ENCODE peak calls at places on chromosomes 11 and 22, in six cellular contexts. V is H1, T is GM12878, I is HepG2, Y is GM23338, O is HCT116. W is an unnamed sample.

GRCh38 chr11:33452806-33453205 is 195.6 kb downstream of the HIPK3 start:
- DNase-seq in V (no peak), T (no peak), I (no peak), Y (no peak), O (no peak), W (peak; percentile 22)

GRCh38 chr11:16252373-16252772 is 104.0 kb downstream of the SOX6 start:
- DNase-seq in V (no peak), T (no peak), I (peak; percentile 12), Y (peak; percentile 74), O (no peak), W (no peak)

GRCh38 chr11:112122206-112122605 is 35.5 kb downstream of the SDHD start:
- DNase-seq in V (no peak), T (no peak), I (no peak), Y (no peak), O (no peak), W (no peak)

GRCh38 chr11:78564037-78564888 is 10.4 kb downstream of the NARS2 start:
- DNase-seq in V (no peak), T (peak; percentile 40), I (peak; percentile 60), Y (peak; percentile 84), O (peak; percentile 51), W (peak; percentile 43)

GRCh38 chr11:45031912-45032519 is 81.3 kb upstream of the TP53I11 start:
- DNase-seq in V (no peak), T (peak; percentile 53), I (no peak), Y (no peak), O (no peak), W (no peak)

GRCh38 chr11:70868341-70868885 is 384.0 kb downstream of the SHANK2 start:
- DNase-seq in V (no peak), T (no peak), I (no peak), Y (no peak), O (no peak), W (no peak)

GRCh38 chr11:17531818-17532131 is 12.4 kb downstream of the USH1C start:
- DNase-seq in V (no peak), T (no peak), I (peak; percentile 33), Y (no peak), O (no peak), W (no peak)

GRCh38 chr11:68963779-68964178 is 17.0 kb downstream of the MRGPRD start:
- DNase-seq in V (no peak), T (no peak), I (no peak), Y (no peak), O (no peak), W (no peak)

GRCh38 chr11:126039485-126040271 is 23.0 kb downstream of the CDON start:
- DNase-seq in V (no peak), T (no peak), I (no peak), Y (peak; percentile 15), O (no peak), W (no peak)

GRCh38 chr11:134644489-134645456 is 232.7 kb upstream of the B3GAT1 start:
- DNase-seq in V (no peak), T (no peak), I (no peak), Y (no peak), O (no peak), W (no peak)

GRCh38 chr11:84564180-84564866 is 1062.8 kb downstream of the DLG2 start:
- DNase-seq in V (no peak), T (no peak), I (peak; percentile 77), Y (peak; percentile 56), O (peak; percentile 38), W (peak; percentile 22)

DNA sequence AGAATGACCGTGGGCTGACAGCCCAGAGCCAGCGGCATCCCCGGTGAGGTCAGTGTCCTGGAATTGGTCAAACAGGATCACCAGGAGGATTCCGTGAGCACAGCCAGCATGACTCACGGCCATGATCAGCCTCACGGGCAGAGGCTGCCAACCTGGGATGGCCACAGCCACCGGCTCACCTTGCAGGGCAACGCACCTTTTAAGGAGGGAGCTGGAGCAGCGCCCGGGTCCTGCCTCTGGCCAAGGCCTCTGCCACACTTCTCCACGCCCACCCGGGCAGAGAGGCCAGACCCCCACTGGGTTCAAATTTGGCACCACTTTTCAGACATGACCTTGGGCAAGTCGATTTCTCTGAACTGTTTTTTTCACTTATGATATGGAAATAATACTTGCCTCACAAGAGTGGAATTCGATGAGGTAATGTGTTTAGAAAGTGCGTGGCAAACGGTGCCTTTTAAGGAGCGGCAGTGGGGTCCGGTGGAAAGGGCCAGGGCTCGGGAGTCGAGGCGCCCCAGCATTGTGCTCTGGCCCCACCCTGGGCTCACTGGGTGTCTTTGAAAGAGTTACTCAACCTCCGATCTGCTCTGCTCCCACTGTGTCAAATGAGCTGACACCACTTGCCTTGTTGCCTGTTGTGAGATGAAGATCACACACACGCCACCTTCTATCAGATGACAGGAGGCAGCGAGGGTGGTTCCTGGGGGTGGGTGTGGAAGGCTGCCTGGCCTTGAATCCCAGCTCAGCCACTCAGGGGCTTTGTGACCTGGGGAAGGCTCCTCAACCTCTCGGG is 16.0 kb downstream of the TXN2 start:
- DNase-seq in V (no peak), T (no peak), I (peak; percentile 31), Y (no peak), O (peak; percentile 86), W (peak; percentile 85)
- TF ChIP-seq POLR2AphosphoS5 in V (no peak), T (no peak), I (no peak), Y (no peak), O (peak; percentile 56), W (no peak)

DNA sequence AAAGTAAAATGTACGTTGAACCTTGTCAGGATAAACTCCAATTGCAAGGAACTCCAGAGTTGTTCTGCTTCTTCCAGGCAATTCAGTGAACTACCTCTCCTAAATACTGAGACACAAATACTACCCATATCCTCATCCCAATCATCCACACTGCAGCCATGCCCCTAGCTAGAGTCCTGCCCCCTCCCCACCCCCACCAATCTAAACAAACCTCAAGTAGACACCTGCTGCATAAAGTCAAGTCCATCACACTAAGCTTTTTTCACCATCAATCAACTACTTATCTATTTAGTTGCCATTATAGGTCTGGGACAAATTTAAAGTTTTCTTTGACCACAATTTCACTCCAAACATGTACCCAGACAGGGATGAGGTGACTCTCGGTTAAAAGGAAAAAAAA is 93.2 kb upstream of the APOA1 start:
- DNase-seq in V (no peak), T (no peak), I (no peak), Y (no peak), O (no peak), W (no peak)
- H3K4me3 ChIP-seq in V (no peak overlapping the region), T (peak overlapping the region; percentile 26), I (peak overlapping the region; percentile 38), Y (no peak overlapping the region), O (no peak overlapping the region), W (no peak overlapping the region)

GRCh38 chr22:37229805-37230672 is 14.0 kb downstream of the RAC2 start:
- DNase-seq in V (no peak), T (peak; percentile 60), I (no peak), Y (no peak), O (peak; percentile 51), W (no peak)
- TF ChIP-seq POLR2AphosphoS5 in V (no peak), T (peak; percentile 53), I (no peak), Y (no peak), O (no peak), W (no peak)

GRCh38 chr11:6321961-6322362 is 1.7 kb upstream of the CAVIN3 start:
- DNase-seq in V (no peak), T (no peak), I (no peak), Y (peak; percentile 18), O (peak; percentile 52), W (peak; percentile 71)

GRCh38 chr11:6321356-6321755 is 1.1 kb upstream of the CAVIN3 start:
- DNase-seq in V (no peak), T (no peak), I (no peak), Y (no peak), O (no peak), W (no peak)

GRCh38 chr11:6320411-6321207 is at the start of gene CAVIN3:
- DNase-seq in V (no peak), T (peak; percentile 43), I (no peak), Y (peak; percentile 82), O (peak; percentile 48), W (no peak)

GRCh38 chr11:6319879-6320410 is 356 bp downstream of the CAVIN3 start:
- DNase-seq in V (no peak), T (no peak), I (no peak), Y (peak; percentile 86), O (peak; percentile 76), W (no peak)

DNA sequence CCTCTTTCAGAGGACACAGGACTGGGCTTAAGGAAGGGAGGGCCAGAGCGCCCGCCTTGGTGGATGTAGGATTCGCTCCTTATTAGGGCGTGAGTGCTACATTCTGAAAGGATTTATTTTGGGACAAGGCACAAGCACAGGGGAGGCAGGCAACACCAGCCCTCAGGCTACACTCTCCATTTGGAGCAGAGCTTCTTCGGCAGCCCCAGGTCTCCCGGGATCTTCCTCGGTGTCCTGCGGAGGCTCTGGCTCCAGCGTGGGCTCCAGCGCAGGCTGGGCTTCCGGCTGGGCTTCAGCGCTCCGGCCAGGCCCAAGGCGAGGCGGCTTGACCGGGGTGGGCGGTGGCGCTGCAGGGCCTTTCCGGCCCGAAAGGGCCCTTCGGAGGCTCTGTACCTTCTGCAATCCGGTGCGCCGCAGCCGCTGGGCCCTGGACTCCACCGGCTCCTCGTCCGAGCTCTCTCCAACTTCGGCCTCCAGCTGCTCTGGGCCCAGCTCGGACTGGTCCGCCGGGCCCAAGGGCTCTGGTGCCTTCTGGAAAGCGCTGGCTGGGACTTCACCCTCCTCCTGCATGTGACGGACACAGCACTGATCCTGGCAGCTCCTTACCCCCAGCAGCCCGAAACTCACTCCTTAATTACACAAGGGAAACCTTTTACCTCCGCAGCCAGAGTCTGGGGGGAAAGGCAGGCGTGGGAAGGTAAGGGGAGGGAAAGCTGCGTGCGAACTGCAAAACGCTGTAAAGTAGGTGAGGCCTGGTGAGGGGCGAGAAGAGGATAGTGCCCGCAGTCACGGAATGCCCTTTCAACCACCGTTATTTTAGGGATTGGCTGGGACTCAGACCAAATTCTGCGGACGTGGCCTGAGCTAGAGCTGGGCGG is 1.1 kb downstream of the CAVIN3 start:
- DNase-seq in V (no peak), T (no peak), I (no peak), Y (peak; percentile 66), O (no peak), W (peak; percentile 78)
- H3K4me3 ChIP-seq in V (peak overlapping the region; percentile 61), T (peak overlapping the region; percentile 17), I (no peak overlapping the region), Y (peak overlapping the region; percentile 74), O (peak overlapping the region; percentile 64), W (peak overlapping the region; percentile 50)

DNA sequence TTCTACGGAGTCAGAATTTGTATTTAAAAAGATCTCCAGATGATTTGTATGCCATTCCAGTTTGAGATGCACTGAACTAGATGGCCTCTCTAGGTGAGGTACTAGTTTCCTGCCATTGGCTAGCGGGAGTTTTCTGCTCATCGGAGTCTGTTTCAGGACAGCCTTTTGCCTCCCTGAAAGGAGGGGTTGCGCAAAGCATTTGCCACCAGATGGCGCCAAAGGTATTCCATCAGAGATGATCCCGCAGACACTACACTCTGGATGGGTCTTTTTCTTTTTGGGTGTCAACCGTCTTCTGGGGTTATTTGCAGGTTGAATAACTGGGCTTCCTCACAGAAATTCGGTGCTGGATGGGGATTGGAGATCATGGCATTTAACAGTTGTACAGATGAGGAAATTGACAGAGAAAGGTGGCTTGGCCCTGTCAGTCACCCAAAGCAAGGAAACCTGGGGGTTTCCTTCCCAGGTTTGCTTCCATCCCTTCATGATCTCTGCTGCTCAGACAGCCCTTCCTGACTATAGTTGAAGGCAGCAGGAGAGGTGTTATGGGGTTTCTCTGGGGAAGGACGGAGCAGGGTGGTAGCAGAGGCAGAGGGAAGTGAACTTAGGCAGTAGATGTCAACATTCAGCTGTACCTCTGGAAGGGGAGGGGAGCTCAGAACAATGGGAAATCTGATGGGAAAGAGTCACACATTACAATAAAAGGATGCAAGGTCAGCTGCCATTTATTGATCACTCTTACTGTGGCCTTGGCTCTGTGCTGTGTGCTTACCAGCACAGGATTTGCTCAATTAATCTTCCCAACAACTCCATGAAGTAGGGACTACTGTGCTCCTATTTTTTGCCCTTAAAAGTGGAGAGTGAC is 81.6 kb downstream of the CCDC81 start:
- DNase-seq in V (peak; percentile 75), T (peak; percentile 25), I (peak; percentile 66), Y (peak; percentile 96), O (peak; percentile 67), W (peak; percentile 78)
- TF ChIP-seq POLR2AphosphoS5 in V (no peak), T (no peak), I (no peak), Y (no peak), O (no peak), W (no peak)

GRCh38 chr11:36565033-36565610 is 2.7 kb upstream of the RAG1 start:
- DNase-seq in V (no peak), T (no peak), I (no peak), Y (no peak), O (no peak), W (no peak)
- H3K4me3 ChIP-seq in V (no peak overlapping the region), T (no peak overlapping the region), I (no peak overlapping the region), Y (no peak overlapping the region), O (no peak overlapping the region), W (peak overlapping the region; percentile 30)

W was measured in Panc1.